ENCODE peak calls at places on chromosomes 5 and 9, in six cellular contexts. D, S, N, R, B and X are unnamed samples.

GRCh38 chr5:139692148-139692547 is 44.0 kb downstream of the CXXC5 start:
- DNase-seq in D (no peak), S (no peak), N (no peak), R (no peak), B (no peak), X (no peak)

GRCh38 chr5:150574818-150575537 is 65.5 kb upstream of the SYNPO start:
- DNase-seq in D (peak; percentile 28), S (no peak), N (no peak), R (no peak), B (no peak), X (no peak)

GRCh38 chr9:112038017-112038408 is 137.1 kb downstream of the SUSD1 start:
- DNase-seq in D (no peak), S (no peak), N (no peak), R (no peak), B (no peak), X (no peak)

GRCh38 chr9:37800631-37801286 is at the start of gene DCAF10:
- DNase-seq in D (peak; percentile 63), S (peak; percentile 91), N (peak; percentile 89), R (peak; percentile 68), B (peak; percentile 50), X (peak; percentile 70)

GRCh38 chr9:77512876-77513275 is 135.2 kb downstream of the GNA14 start:
- DNase-seq in D (no peak), S (no peak), N (no peak), R (no peak), B (no peak), X (peak; percentile 57)

GRCh38 chr5:115262405-115263247 is at the start of gene PGGT1B:
- DNase-seq in D (no peak), S (peak; percentile 63), N (peak; percentile 79), R (peak; percentile 32), B (peak; percentile 80), X (peak; percentile 69)

GRCh38 chr9:137058651-137059234 is 4.9 kb upstream of the ENTPD2 start:
- DNase-seq in D (no peak), S (no peak), N (no peak), R (no peak), B (no peak), X (no peak)

GRCh38 chr9:90933468-90933867 is 131.8 kb downstream of the SYK start:
- DNase-seq in D (no peak), S (no peak), N (no peak), R (no peak), B (no peak), X (no peak)

GRCh38 chr5:158380661-158381060 is 521.7 kb upstream of the CLINT1 start:
- DNase-seq in D (no peak), S (no peak), N (no peak), R (no peak), B (no peak), X (no peak)

GRCh38 chr9:14311940-14312572 is 1.9 kb downstream of the NFIB start:
- DNase-seq in D (no peak), S (no peak), N (no peak), R (no peak), B (no peak), X (no peak)

GRCh38 chr5:109992264-109992915 is 302.7 kb downstream of the MAN2A1 start:
- DNase-seq in D (no peak), S (no peak), N (no peak), R (no peak), B (no peak), X (no peak)

GRCh38 chr9:135749171-135750045 is 47.4 kb downstream of the KCNT1 start:
- DNase-seq in D (no peak), S (no peak), N (no peak), R (no peak), B (no peak), X (no peak)

GRCh38 chr9:37293664-37294524 is 128.6 kb upstream of the GRHPR start:
- DNase-seq in D (peak; percentile 55), S (no peak), N (no peak), R (no peak), B (no peak), X (no peak)

GRCh38 chr9:70947086-70947485 is 174.3 kb downstream of the TRPM3 start:
- DNase-seq in D (no peak), S (no peak), N (no peak), R (no peak), B (no peak), X (no peak)